ENCODE peak calls at places on chromosomes 16 and 17, in ten cellular contexts. Q, S, D, U, M, J, Y, Z, I and P are unnamed samples.

GRCh38 chr16:24580665-24581064 is 41.3 kb downstream of the RBBP6 start:
- DNase-seq in Q (no peak), I (no peak), M (no peak), Z (peak), D (no peak), U (no peak), J (no peak), Y (no peak), S (no peak), P (no peak)

GRCh38 chr17:63880706-63881105 is 1.0 kb downstream of the GH2 start:
- DNase-seq in S (no peak), J (no peak), I (no peak), D (no peak), Z (no peak), U (no peak), M (no peak), Q (no peak), Y (no peak), P (no peak)

GRCh38 chr16:30030841-30031413 is at the start of gene TLCD3B:
- DNase-seq in Y (no peak), U (no peak), I (no peak), M (peak), S (no peak), J (no peak), Z (no peak), Q (no peak), D (peak), P (peak)

GRCh38 chr17:45895969-45896793 is 1.8 kb downstream of the MAPT start:
- DNase-seq in S (no peak), Q (no peak), J (no peak), Z (no peak), U (no peak), Y (peak), I (no peak), D (peak), M (peak), P (no peak)

GRCh38 chr16:51818342-51818944 is 667.4 kb upstream of the SALL1 start:
- DNase-seq in U (no peak), Q (peak), D (no peak), S (peak), J (peak), Z (peak), Y (peak), M (peak), I (peak), P (no peak)

GRCh38 chr17:60224064-60224463 is 74.3 kb downstream of the CA4 start:
- DNase-seq in M (no peak), Q (no peak), I (no peak), U (no peak), Y (no peak), S (no peak), D (no peak), Z (no peak), J (no peak), P (no peak)

GRCh38 chr17:54749157-54749556 is 151.5 kb upstream of the TOM1L1 start:
- DNase-seq in J (no peak), S (no peak), Q (no peak), M (no peak), I (no peak), U (no peak), D (no peak), Y (no peak), Z (no peak), P (peak)

GRCh38 chr16:13926507-13926906 is 6.6 kb downstream of the ERCC4 start:
- DNase-seq in D (peak), Z (no peak), Y (no peak), S (no peak), I (no peak), J (no peak), M (no peak), U (no peak), Q (no peak), P (no peak)

GRCh38 chr16:426115-426905 is 861 bp downstream of the RAB11FIP3 start:
- DNase-seq in Y (peak), U (no peak), Z (no peak), D (no peak), I (no peak), J (no peak), M (no peak), Q (peak), S (no peak), P (no peak)

GRCh38 chr17:1006054-1006453 is 9.1 kb downstream of the TIMM22 start:
- DNase-seq in D (no peak), S (no peak), Q (no peak), M (no peak), J (no peak), I (no peak), U (no peak), Z (no peak), Y (no peak), P (no peak)

GRCh38 chr16:11743308-11744074 is 834 bp upstream of the TXNDC11 start:
- DNase-seq in I (peak), S (no peak), Z (no peak), Q (no peak), J (peak), M (no peak), U (no peak), Y (peak), D (no peak), P (no peak)